ENCODE peak calls at places on chromosome 15, in eight cellular contexts. U is PC-3, G is uterus, H is nephron progenitor cell, R is WTC11, W is foreskin fibroblast, O is cardiac muscle cell, N is K562. Z is an unnamed sample.

GRCh38 chr15:64938192-64938591 is 26.5 kb downstream of the ANKDD1A start:
- DNase-seq in H (no peak), G (no peak), R (no peak), W (no peak), O (peak; percentile 25), U (peak; percentile 56), N (no peak), Z (no peak)

GRCh38 chr15:67013696-67014095 is 51.7 kb upstream of the SMAD3 start:
- DNase-seq in R (peak; percentile 55), H (peak; percentile 38), N (no peak), U (no peak), G (peak; percentile 47), W (peak; percentile 41), O (peak; percentile 72), Z (no peak)

GRCh38 chr15:52343831-52344230 is 48.2 kb upstream of the MYO5C start:
- DNase-seq in N (no peak), G (no peak), W (peak; percentile 39), O (no peak), H (no peak), U (no peak), R (no peak), Z (no peak)

GRCh38 chr15:29093696-29094343 is 175.8 kb downstream of the NSMCE3 start:
- DNase-seq in N (no peak), H (no peak), O (no peak), G (no peak), R (no peak), U (no peak), W (no peak), Z (peak; percentile 77)

GRCh38 chr15:46703352-46703861 is 1013.9 kb upstream of the SEMA6D start:
- DNase-seq in H (no peak), N (no peak), W (no peak), O (no peak), R (no peak), U (no peak), G (no peak), Z (no peak)

GRCh38 chr15:95853350-95853749 is 477.1 kb upstream of the NR2F2 start:
- DNase-seq in O (peak; percentile 11), U (peak; percentile 43), H (no peak), W (peak; percentile 57), G (no peak), R (no peak), N (no peak), Z (no peak)

GRCh38 chr15:78243491-78243941 is 9.2 kb upstream of the ACSBG1 start:
- DNase-seq in N (no peak), R (peak; percentile 66), H (peak; percentile 57), G (no peak), U (no peak), O (peak; percentile 78), W (no peak), Z (no peak)

GRCh38 chr15:51726302-51727073 is 11.0 kb downstream of the LYSMD2 start:
- DNase-seq in G (peak; percentile 91), U (peak; percentile 86), O (peak; percentile 80), R (peak; percentile 59), N (peak; percentile 74), H (peak; percentile 18), W (peak; percentile 93), Z (no peak)

DNA sequence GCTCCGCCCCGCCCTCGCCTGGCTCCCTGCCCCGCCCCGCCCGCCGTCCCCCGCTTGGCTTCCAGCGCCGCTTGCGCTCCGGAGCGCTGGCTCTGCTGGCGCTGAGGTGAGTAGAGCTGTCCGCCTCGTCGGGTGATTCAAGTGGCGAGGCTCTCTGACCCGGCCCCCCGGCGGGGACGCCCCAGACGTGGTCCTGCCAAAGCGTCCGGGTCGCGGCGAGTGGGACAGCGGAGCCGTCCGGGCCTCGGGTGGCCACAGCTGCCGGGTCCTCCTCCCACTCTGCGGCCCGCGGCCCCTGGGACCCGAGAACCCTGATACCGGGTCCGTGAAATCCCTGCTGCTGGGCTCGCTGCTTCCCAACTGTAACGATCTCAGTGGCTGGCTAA is at the start of gene LRRC28:
- DNase-seq in R (no peak), W (no peak), U (no peak), O (no peak), N (no peak), G (no peak), H (no peak), Z (peak; percentile 92)
- TF ChIP-seq CTCF in R (no peak), W (no peak), U (no peak), O (no peak), N (no peak), G (no peak), H (no peak), Z (no peak)

GRCh38 chr15:90143176-90143655 is 40.9 kb upstream of the IDH2 start:
- DNase-seq in G (no peak), H (peak; percentile 84), O (peak; percentile 53), W (peak; percentile 53), N (peak; percentile 97), R (peak; percentile 92), U (peak; percentile 79), Z (no peak)
- TF ChIP-seq CTCF in G (peak; percentile 43), H (peak; percentile 78), O (peak; percentile 50), W (peak; percentile 47), N (peak; percentile 97), R (peak; percentile 62), U (peak; percentile 94), Z (peak; percentile 81)

GRCh38 chr15:86915811-86916331 is 836.2 kb downstream of the AGBL1 start:
- DNase-seq in N (peak; percentile 11), R (peak; percentile 36), W (peak; percentile 0), G (peak; percentile 21), U (peak; percentile 48), H (peak; percentile 29), O (peak; percentile 69), Z (no peak)
- TF ChIP-seq CTCF in N (peak; percentile 36), R (peak; percentile 26), W (peak; percentile 54), G (peak; percentile 39), U (peak; percentile 57), H (peak; percentile 54), O (peak; percentile 55), Z (peak; percentile 68)

DNA sequence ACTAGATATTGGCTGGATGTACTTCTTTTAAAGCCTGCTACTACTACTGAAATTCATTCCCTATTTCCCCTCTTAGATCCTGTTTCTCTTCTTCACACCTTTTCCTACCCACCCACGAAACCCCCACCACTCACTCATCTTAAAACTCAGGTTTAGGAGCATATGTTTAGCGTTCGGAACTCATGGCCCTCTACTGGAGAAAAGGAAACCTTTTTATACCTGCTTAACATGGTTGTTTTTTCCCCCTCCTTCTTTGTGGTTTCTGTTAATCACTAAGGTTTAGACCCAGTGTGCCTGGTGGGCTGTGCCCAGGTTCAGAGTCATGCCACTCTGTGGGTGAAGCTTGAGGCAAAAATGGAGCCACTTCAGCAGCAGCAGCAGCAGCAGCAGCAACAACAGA is 2.6 kb downstream of the ARID3B start:
- DNase-seq in O (no peak), G (no peak), W (no peak), H (no peak), N (no peak), R (no peak), U (peak; percentile 53), Z (no peak)
- TF ChIP-seq CTCF in O (peak; percentile 3), G (no peak), W (no peak), H (peak; percentile 13), N (peak; percentile 40), R (no peak), U (peak; percentile 62), Z (peak; percentile 39)

DNA sequence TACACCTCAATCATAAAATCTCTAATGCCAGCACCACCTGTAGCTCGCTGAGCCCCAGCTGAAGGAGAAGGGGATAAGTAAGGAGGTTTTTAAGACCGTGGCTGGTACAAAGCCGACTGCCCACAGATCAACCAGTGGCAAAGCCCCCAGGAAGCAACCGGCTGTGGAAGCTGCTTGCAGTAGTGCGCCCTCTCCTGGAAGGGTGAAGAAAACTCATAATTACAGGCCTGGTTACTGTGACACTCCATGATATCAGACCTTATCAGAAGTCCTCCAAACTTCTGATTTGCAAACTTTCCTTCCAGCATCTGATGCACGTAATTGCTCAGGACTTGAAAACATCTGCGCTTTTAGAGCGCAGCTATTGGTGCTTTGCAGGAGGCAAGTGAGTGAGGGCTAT is 63.1 kb upstream of the MCTP2 start:
- DNase-seq in R (peak; percentile 37), W (no peak), U (peak; percentile 16), H (no peak), O (no peak), G (no peak), N (peak; percentile 23), Z (no peak)
- TF ChIP-seq CTCF in R (peak; percentile 49), W (no peak), U (peak; percentile 64), H (no peak), O (no peak), G (no peak), N (peak; percentile 43), Z (peak; percentile 42)

DNA sequence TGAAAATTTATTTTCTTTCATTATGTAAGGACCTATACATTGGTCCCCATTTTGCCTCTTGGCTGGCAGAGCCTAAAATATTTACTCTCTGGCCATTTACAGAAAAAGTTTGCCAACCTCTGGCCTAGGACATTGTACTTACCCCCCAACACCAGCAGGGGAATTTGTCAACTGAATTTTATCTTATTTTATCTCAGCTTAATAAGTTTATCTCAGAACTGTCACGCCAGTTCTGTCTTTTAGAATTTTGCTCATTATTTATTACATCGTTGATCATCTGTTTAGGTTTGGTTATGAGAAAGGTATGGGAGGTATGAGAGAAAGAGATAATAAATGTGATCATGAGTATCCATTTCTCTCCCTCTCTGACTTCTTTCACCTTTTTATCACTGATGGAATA is 38.3 kb downstream of the CHD2 start:
- DNase-seq in G (no peak), U (no peak), H (no peak), O (no peak), N (no peak), R (no peak), W (peak; percentile 20), Z (no peak)
- TF ChIP-seq CTCF in G (no peak), U (peak; percentile 39), H (peak; percentile 32), O (peak; percentile 33), N (no peak), R (peak; percentile 25), W (no peak), Z (peak; percentile 59)

DNA sequence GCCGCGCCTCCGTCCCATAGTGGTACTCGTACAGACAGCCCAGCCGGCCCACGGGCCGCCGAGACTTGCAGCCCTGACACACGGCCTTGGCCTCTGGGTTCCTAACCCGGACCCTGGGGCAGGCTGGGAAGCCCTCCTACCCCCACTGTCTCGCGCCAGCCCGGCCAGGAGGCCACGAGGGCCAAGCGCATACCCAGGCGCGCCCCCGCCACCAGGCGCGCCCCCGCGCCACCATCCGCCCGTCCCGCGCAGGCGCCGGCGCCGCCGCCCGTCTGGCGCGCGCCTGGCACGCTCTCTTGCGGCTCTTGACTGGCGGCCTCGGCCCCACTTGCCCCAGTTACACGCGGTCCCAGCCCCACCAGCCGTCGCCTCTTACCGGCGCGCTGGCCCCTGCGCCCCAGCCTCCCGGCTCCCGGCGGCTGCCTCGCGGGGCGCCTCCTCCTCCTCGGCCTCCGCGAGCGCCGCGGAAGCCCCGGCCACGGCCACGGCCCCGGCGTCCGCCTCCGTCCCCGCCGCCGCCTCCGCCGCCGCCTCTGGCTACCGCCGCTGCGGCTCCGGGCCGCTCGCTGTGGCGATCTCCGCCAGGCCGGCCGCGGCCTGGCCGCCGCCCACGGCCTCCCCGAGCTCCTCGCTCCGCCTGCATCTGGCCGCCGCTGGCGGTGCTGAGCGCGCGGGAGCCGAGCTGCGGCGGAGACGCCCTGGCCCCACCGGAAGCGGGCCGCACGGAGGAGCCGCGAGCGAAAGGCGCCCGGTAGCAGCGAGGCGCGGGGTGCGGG is 412 bp downstream of the AVEN start:
- DNase-seq in U (peak; percentile 79), R (peak; percentile 68), N (peak; percentile 71), H (peak; percentile 75), G (peak; percentile 74), W (peak; percentile 90), O (peak; percentile 86), Z (no peak)
- TF ChIP-seq CTCF in U (no peak), R (no peak), N (no peak), H (no peak), G (peak; percentile 7), W (no peak), O (no peak), Z (no peak)

GRCh38 chr15:72770673-72771328 is 12.8 kb downstream of the ADPGK start:
- DNase-seq in N (peak; percentile 32), R (no peak), O (no peak), U (no peak), G (no peak), W (no peak), H (no peak), Z (no peak)
- TF ChIP-seq CTCF in N (no peak), R (no peak), O (peak; percentile 19), U (peak; percentile 43), G (no peak), W (peak; percentile 6), H (no peak), Z (peak; percentile 58)

Z was measured in chondrocyte.